ENCODE peak calls at places on chromosome 16, in six cellular contexts. E is choroid plexus epithelial cell, Q is lower lobe of right lung, V is Peyer's patch, U is mucosa of descending colon, T is pancreas. W is an unnamed sample.

GRCh38 chr16:67441907-67442306 is 11.0 kb downstream of the HSD11B2 start:
- DNase-seq in E (peak), Q (no peak), V (peak), U (peak), T (no peak), W (no peak)

GRCh38 chr16:74922150-74923138 is 62.5 kb downstream of the WDR59 start:
- DNase-seq in E (no peak), Q (no peak), V (no peak), U (no peak), T (peak), W (no peak)

GRCh38 chr16:3611145-3611977 is at the start of gene SLX4:
- DNase-seq in E (peak), Q (peak), V (peak), U (peak), T (peak), W (peak)

GRCh38 chr16:31344712-31345111 is 10.3 kb upstream of the ITGAX start:
- DNase-seq in E (no peak), Q (no peak), V (no peak), U (no peak), T (no peak), W (no peak)

GRCh38 chr16:23362460-23363317 is 60.6 kb downstream of the SCNN1B start:
- DNase-seq in E (no peak), Q (peak), V (peak), U (peak), T (peak), W (peak)

GRCh38 chr16:17949713-17950112 is 386.8 kb downstream of the NPIPA8 start:
- DNase-seq in E (no peak), Q (no peak), V (no peak), U (no peak), T (no peak), W (no peak)

GRCh38 chr16:10668322-10669045 is 26.2 kb downstream of the TEKT5 start:
- DNase-seq in E (peak), Q (no peak), V (no peak), U (no peak), T (no peak), W (peak)

GRCh38 chr16:19105891-19106624 is 7.7 kb upstream of the ITPRIPL2 start:
- DNase-seq in E (no peak), Q (no peak), V (no peak), U (no peak), T (no peak), W (no peak)

GRCh38 chr16:69301861-69302260 is 9.3 kb upstream of the VPS4A start:
- DNase-seq in E (no peak), Q (no peak), V (no peak), U (no peak), T (no peak), W (no peak)

GRCh38 chr16:84303516-84303915 is 8.8 kb downstream of the WFDC1 start:
- DNase-seq in E (no peak), Q (no peak), V (no peak), U (no peak), T (no peak), W (no peak)

GRCh38 chr16:11333696-11334095 is 11.6 kb upstream of the RMI2 start:
- DNase-seq in E (no peak), Q (no peak), V (no peak), U (no peak), T (no peak), W (no peak)

GRCh38 chr16:24093049-24093448 is 163.1 kb upstream of the CACNG3 start:
- DNase-seq in E (no peak), Q (no peak), V (no peak), U (no peak), T (no peak), W (no peak)

GRCh38 chr16:78428193-78428592 is 328.7 kb downstream of the WWOX start:
- DNase-seq in E (no peak), Q (no peak), V (no peak), U (no peak), T (no peak), W (no peak)

GRCh38 chr16:46974352-46974751 is 878 bp upstream of the DNAJA2 start:
- DNase-seq in E (peak), Q (no peak), V (no peak), U (no peak), T (no peak), W (no peak)

GRCh38 chr16:84511180-84511800 is 6.8 kb upstream of the MEAK7 start:
- DNase-seq in E (peak), Q (peak), V (peak), U (peak), T (peak), W (peak)

GRCh38 chr16:64858076-64858475 is 263.8 kb downstream of the CDH11 start:
- DNase-seq in E (peak), Q (no peak), V (no peak), U (no peak), T (no peak), W (no peak)

GRCh38 chr16:56470232-56470631 is 18.9 kb downstream of the OGFOD1 start:
- DNase-seq in E (no peak), Q (no peak), V (no peak), U (no peak), T (no peak), W (no peak)

DNA sequence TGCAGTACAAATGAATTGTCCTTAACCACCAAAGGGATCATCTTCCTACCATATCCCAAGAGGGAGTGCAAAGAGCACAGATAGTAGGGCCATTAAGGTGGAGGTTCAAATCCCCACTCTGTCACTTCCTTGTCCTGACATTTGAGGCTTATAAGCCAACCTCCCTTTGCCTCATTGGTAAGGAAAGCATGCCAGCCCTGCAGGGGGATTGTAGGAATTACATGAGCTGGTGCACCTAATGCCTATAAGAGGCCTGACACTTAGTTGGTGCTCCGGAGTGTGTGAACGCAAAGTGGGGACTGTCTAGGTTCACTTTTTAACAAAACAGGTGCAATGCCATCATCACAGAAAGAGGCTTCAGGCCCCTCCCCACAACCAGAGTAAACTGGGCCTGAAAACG is 374.4 kb downstream of the SNX29 start:
- DNase-seq in E (no peak), Q (no peak), V (no peak), U (no peak), T (no peak), W (no peak)
- TF ChIP-seq CTCF in E (no peak), Q (no peak), V (no peak), U (no peak), T (no peak), W (no peak)

GRCh38 chr16:7268182-7268581 is 64.5 kb upstream of the RBFOX1 start:
- DNase-seq in E (peak), Q (no peak), V (no peak), U (no peak), T (no peak), W (peak)
- TF ChIP-seq CTCF in E (peak), Q (peak), V (peak), U (peak), T (peak), W (no peak)

DNA sequence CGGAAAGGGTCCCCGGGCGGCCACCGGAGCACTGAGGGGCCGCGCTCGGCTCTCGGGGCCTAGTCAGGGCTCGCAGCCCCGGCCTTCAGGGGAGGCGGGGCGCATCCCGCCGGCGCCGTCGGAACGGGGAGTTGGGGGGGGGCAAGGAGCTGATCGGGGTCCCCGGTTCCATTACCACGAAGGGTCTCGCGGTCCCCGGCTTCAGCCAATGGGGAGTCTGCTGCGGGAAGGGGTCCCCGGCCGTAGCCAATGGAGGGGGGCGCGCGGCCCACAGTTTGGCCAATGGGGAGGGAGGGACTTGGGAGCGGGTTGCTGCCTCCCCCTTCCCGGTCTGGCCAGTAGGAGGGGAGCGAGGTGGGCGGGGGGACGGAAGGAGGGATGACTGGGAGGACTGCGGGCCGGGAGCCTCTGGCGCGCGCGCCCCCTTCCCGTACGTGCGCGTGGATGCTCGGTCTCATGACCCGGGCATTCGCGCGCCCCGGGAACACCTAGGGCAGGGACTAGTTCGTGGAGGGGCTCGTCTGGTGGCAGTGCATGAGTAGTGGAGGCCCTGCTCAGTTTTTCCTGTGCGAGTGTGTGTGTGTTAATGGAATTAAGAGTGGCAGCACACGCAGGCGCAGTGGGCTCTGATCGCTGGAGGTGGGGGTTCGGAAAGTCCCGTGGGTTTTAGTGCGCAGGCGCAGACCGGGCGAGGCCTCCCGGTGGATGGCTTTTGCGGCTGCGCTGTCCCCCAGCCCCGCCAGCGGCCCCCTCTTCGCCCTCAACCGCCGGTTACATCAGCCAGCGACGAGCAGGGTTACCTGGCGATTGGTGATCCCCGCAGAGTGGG is 1.1 kb downstream of the ATXN2L start:
- DNase-seq in E (peak), Q (peak), V (peak), U (peak), T (peak), W (peak)
- TF ChIP-seq CTCF in E (peak), Q (peak), V (peak), U (peak), T (peak), W (peak)

GRCh38 chr16:15642557-15643452 is at the start of gene MARF1:
- DNase-seq in E (peak), Q (peak), V (peak), U (peak), T (peak), W (peak)
- TF ChIP-seq CTCF in E (peak), Q (peak), V (peak), U (no peak), T (no peak), W (peak)

DNA sequence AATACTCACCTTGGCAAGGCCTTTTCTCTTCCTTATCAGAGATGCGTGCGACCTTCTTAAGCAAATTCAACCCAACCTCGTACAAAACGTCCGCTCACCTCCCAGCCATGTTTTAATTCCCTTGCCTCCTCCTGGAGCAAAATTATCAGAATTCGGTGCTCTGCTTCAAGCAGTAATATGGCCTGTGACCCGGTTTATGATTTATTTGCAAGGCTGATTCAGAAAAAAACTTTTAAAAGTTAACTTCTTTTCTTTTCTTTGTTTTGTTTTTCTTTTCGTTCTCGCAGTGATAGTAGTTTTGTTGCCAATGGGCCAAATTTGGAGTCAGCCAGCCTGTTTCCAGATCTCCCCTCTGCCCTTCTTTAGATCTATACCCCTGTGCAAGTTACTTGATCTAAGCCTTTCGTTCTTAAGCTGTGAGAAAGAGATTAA is at the start of gene PHLPP2:
- DNase-seq in E (no peak), Q (no peak), V (no peak), U (no peak), T (no peak), W (no peak)
- TF ChIP-seq CTCF in E (no peak), Q (no peak), V (no peak), U (no peak), T (no peak), W (no peak)

GRCh38 chr16:57761957-57762356 is 26.4 kb downstream of the KATNB1 start:
- DNase-seq in E (no peak), Q (peak), V (no peak), U (no peak), T (no peak), W (no peak)

GRCh38 chr16:57759541-57760356 is 24.2 kb downstream of the KATNB1 start:
- DNase-seq in E (no peak), Q (peak), V (no peak), U (no peak), T (no peak), W (peak)

GRCh38 chr16:57761301-57761700 is 25.7 kb downstream of the KATNB1 start:
- DNase-seq in E (no peak), Q (peak), V (no peak), U (no peak), T (no peak), W (no peak)

GRCh38 chr16:57759131-57759530 is 23.6 kb downstream of the KATNB1 start:
- DNase-seq in E (no peak), Q (peak), V (no peak), U (no peak), T (no peak), W (no peak)

DNA sequence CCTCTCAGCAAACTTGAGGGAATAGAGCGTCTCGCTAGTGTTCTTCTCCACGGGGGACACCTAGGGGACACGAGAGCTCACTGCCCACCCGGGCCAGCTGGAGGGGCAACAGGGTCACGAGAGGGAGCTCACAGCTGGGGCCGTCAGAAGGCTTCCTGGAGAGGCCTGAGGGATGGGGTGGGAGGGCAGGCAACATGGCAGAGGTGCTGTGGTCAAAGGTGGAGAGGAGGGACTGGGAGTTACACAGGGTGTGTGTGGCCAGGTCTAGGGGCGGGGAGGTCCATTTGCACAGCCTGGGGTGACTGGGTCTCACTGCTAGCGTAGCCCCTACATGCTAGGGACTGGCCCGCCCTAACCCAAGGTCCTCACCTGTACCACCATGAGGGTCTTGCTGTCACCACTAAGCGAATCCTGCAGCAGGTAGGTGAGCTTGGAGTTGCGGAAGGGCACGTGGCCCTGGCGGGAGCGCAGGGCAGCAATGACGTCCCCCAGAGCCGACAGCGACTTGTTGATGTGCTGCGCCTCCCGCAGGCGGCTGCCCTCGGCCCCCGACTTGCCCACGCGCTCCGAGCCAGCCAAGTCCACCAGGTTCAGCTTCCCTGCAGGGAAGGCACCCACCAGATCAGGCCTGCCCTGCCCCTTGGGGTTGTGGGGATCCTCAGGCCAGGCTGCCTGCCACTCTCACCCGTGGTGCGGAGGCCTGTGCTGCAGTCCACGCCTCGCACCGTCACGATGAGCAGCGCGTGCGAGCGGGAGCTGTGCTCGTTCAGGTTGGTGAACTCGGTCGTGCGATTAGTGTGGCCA is 25.0 kb downstream of the KATNB1 start:
- DNase-seq in E (no peak), Q (peak), V (no peak), U (no peak), T (no peak), W (no peak)
- TF ChIP-seq CTCF in E (no peak), Q (no peak), V (no peak), U (no peak), T (no peak), W (no peak)

GRCh38 chr16:525520-526180 is 1.9 kb upstream of the CAPN15 start:
- DNase-seq in E (peak), Q (no peak), V (peak), U (no peak), T (no peak), W (peak)
- TF ChIP-seq CTCF in E (no peak), Q (no peak), V (no peak), U (no peak), T (no peak), W (no peak)

DNA sequence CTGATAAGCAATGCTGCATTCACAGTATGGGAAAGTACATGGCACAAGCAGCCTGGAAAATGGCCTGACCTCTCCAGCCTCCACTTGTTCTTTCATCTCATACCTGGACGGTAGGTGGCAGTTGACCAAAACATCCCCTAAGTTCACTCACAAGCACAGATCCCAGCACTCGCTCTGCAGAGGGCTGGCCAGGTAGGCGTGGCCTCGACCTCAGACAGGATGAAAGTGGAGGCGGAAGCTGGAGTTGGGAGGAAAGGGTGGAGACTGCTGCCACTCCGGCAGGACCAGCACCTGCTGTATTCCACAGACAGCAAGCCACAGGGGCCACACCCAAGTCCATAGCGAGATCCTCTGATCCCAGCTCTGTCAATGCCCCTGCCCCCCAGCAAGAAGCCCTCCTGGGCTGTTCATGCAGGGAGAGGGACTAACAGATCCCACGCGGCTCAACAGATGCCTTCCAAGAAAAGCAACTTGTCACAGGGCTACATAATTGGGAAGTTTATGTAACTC is 31.3 kb downstream of the ZCCHC14 start:
- DNase-seq in E (peak), Q (peak), V (peak), U (peak), T (peak), W (peak)
- TF ChIP-seq CTCF in E (peak), Q (peak), V (peak), U (peak), T (peak), W (peak)

GRCh38 chr16:49890876-49891275 is 35.0 kb upstream of the ZNF423 start:
- DNase-seq in E (peak), Q (no peak), V (peak), U (peak), T (peak), W (no peak)
- TF ChIP-seq CTCF in E (peak), Q (no peak), V (peak), U (peak), T (peak), W (no peak)

GRCh38 chr16:81585785-81586184 is 141.2 kb downstream of the CMIP start:
- DNase-seq in E (peak), Q (no peak), V (peak), U (peak), T (no peak), W (peak)
- TF ChIP-seq CTCF in E (peak), Q (peak), V (peak), U (no peak), T (no peak), W (peak)